ENCODE peak calls at places on chromosome 7, in five cellular contexts. One of them, this sample, is unnamed. For H3K4me1, the result is how much of the 10 kb centered on the place peaks cover.

GRCh38 chr7:7829667-7830066 is 111.3 kb upstream of the RPA3 start:
- DNase-seq in lower lobe of right lung: no peak
- DNase-seq in gastrocnemius medialis: no peak
- DNase-seq in left ventricle myocardium inferior: no peak
- DNase-seq in CD8-positive, alpha-beta T cell: no peak
- DNase-seq in this sample: no peak

GRCh38 chr7:80770675-80771081 is 132.2 kb downstream of the CD36 start:
- DNase-seq in lower lobe of right lung: no peak
- DNase-seq in gastrocnemius medialis: no peak
- DNase-seq in left ventricle myocardium inferior: no peak
- DNase-seq in CD8-positive, alpha-beta T cell: no peak
- DNase-seq in this sample: no peak

GRCh38 chr7:79593819-79594218 is 140.4 kb upstream of the MAGI2 start:
- DNase-seq in lower lobe of right lung: no peak
- DNase-seq in gastrocnemius medialis: no peak
- DNase-seq in left ventricle myocardium inferior: no peak
- DNase-seq in CD8-positive, alpha-beta T cell: no peak
- DNase-seq in this sample: no peak

GRCh38 chr7:44431091-44431608 is 59.3 kb downstream of the NUDCD3 start:
- DNase-seq in lower lobe of right lung: no peak
- DNase-seq in gastrocnemius medialis: no peak
- DNase-seq in left ventricle myocardium inferior: no peak
- DNase-seq in CD8-positive, alpha-beta T cell: no peak
- DNase-seq in this sample: peak

GRCh38 chr7:12269100-12269895 is 58.2 kb downstream of the TMEM106B start:
- DNase-seq in lower lobe of right lung: no peak
- DNase-seq in gastrocnemius medialis: no peak
- DNase-seq in left ventricle myocardium inferior: no peak
- DNase-seq in CD8-positive, alpha-beta T cell: no peak
- DNase-seq in this sample: no peak

GRCh38 chr7:2709553-2710165 is 21.7 kb downstream of the AMZ1 start:
- DNase-seq in lower lobe of right lung: peak
- DNase-seq in gastrocnemius medialis: no peak
- DNase-seq in left ventricle myocardium inferior: peak
- DNase-seq in CD8-positive, alpha-beta T cell: peak
- DNase-seq in this sample: peak

GRCh38 chr7:30936650-30937245 is 25.1 kb downstream of the AQP1 start:
- DNase-seq in lower lobe of right lung: no peak
- DNase-seq in gastrocnemius medialis: no peak
- DNase-seq in left ventricle myocardium inferior: no peak
- DNase-seq in CD8-positive, alpha-beta T cell: no peak
- DNase-seq in this sample: no peak

GRCh38 chr7:99975782-99976521 is at the start of gene AZGP1:
- DNase-seq in lower lobe of right lung: no peak
- DNase-seq in gastrocnemius medialis: no peak
- DNase-seq in left ventricle myocardium inferior: peak
- DNase-seq in CD8-positive, alpha-beta T cell: no peak
- DNase-seq in this sample: peak

DNA sequence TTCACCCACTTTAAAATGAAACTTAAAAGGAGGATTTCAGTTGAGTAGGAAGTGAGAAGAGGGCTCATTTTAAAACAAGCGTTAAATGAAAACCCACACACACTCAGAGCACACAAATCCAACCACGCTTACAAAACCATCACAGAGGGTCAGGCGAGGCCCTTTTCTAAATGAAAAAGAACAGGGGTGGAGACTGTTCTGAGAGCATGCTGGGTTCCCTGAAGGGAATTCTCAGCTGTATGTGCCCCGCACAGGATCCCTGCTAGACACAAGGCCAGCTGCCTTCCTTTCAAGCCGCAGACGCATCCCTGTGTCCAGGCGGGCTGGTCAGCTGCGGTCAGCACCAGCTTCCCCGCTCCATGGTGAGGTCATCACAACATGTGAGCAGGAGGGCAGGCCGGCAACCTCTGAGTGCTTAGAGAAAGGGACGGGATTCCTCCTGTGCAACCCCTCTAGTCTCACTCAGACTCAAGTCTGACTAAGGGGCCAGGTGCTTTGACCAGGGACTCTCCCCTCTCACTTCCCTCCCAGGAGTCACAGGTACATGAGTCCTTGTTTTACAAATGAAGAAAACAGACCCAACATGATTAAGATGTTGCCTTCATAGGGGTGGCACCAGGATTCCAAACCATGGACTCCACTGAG is 111.9 kb downstream of the EGFR start:
- DNase-seq in lower lobe of right lung: no peak
- DNase-seq in gastrocnemius medialis: peak
- DNase-seq in left ventricle myocardium inferior: peak
- DNase-seq in CD8-positive, alpha-beta T cell: no peak
- DNase-seq in this sample: peak
- H3K4me1 ChIP-seq in lower lobe of right lung: half or more
- H3K4me1 ChIP-seq in gastrocnemius medialis: half or more
- H3K4me1 ChIP-seq in left ventricle myocardium inferior: half or more
- H3K4me1 ChIP-seq in CD8-positive, alpha-beta T cell: under half
- H3K4me1 ChIP-seq in this sample: under half

DNA sequence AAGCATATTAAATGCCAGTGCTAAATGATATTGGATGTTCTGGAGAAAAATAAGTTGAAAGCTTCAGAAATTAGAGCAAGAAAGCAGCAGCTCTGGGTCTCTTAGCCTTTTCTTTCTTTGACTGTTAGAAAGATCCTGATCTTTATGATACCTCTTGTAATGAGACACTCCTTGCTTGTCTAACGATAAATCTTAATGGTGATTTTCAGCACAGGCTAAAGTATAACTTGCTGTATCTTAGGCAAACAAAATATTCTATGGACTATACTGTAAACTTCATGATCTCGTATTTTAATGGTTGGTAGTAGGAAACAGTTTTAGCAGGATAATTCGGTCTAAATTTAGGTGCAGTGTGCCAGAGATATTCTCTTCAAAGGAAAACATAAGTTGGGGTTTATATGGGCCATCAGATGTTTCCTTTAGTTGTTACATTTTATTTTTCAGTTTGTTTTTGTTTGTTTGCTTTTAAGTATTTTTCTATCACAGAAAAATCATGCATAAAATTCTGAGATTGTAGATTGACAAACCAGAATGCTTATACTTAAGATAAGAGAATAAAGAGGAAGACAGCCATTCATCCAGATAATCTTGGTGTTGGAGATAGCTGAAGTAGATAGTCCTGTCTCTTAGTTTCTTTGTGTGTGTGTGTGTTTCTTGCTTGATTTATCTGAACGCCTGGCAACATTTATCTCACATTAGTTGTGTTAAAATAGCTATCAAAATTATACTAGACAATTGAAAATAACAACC is 4.7 kb downstream of the CASD1 start:
- DNase-seq in lower lobe of right lung: no peak
- DNase-seq in gastrocnemius medialis: no peak
- DNase-seq in left ventricle myocardium inferior: no peak
- DNase-seq in CD8-positive, alpha-beta T cell: no peak
- DNase-seq in this sample: no peak
- H3K4me3 ChIP-seq in lower lobe of right lung: no peak
- H3K4me3 ChIP-seq in gastrocnemius medialis: no peak
- H3K4me3 ChIP-seq in left ventricle myocardium inferior: no peak
- H3K4me3 ChIP-seq in CD8-positive, alpha-beta T cell: no peak
- H3K4me3 ChIP-seq in this sample: no peak

GRCh38 chr7:36191292-36191920 is 38.4 kb downstream of the EEPD1 start:
- DNase-seq in lower lobe of right lung: no peak
- DNase-seq in gastrocnemius medialis: no peak
- DNase-seq in left ventricle myocardium inferior: no peak
- DNase-seq in CD8-positive, alpha-beta T cell: no peak
- DNase-seq in this sample: no peak
- H3K4me1 ChIP-seq in lower lobe of right lung: under half
- H3K4me1 ChIP-seq in gastrocnemius medialis: half or more
- H3K4me1 ChIP-seq in left ventricle myocardium inferior: half or more
- H3K4me1 ChIP-seq in CD8-positive, alpha-beta T cell: under half
- H3K4me1 ChIP-seq in this sample: under half

GRCh38 chr7:117322741-117323584 is at the start of gene WNT2:
- DNase-seq in lower lobe of right lung: no peak
- DNase-seq in gastrocnemius medialis: no peak
- DNase-seq in left ventricle myocardium inferior: no peak
- DNase-seq in CD8-positive, alpha-beta T cell: no peak
- DNase-seq in this sample: no peak

GRCh38 chr7:117324940-117325339 is 2.1 kb upstream of the WNT2 start:
- DNase-seq in lower lobe of right lung: no peak
- DNase-seq in gastrocnemius medialis: no peak
- DNase-seq in left ventricle myocardium inferior: no peak
- DNase-seq in CD8-positive, alpha-beta T cell: no peak
- DNase-seq in this sample: no peak

GRCh38 chr7:117323877-117324699 is 1.2 kb upstream of the WNT2 start:
- DNase-seq in lower lobe of right lung: peak
- DNase-seq in gastrocnemius medialis: no peak
- DNase-seq in left ventricle myocardium inferior: peak
- DNase-seq in CD8-positive, alpha-beta T cell: no peak
- DNase-seq in this sample: no peak

GRCh38 chr7:117325836-117326235 is 3.0 kb upstream of the WNT2 start:
- DNase-seq in lower lobe of right lung: no peak
- DNase-seq in gastrocnemius medialis: no peak
- DNase-seq in left ventricle myocardium inferior: no peak
- DNase-seq in CD8-positive, alpha-beta T cell: no peak
- DNase-seq in this sample: no peak

DNA sequence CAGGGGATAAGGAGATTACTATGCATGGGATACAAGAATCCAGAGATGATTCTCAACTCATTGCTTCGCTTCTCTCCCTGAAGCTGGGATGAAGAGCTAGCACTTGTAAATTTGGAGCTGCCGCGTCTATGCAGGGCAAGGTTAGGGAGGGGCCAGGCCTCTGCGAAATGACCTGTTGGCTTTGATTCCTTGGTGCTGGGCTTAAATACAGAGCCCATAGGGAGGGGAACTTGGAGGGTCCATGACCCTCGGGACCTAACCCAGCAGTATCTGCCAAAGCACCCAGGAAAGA is 673 bp upstream of the WNT2 start:
- DNase-seq in lower lobe of right lung: no peak
- DNase-seq in gastrocnemius medialis: no peak
- DNase-seq in left ventricle myocardium inferior: no peak
- DNase-seq in CD8-positive, alpha-beta T cell: no peak
- DNase-seq in this sample: no peak
- H3K4me3 ChIP-seq in lower lobe of right lung: peak
- H3K4me3 ChIP-seq in gastrocnemius medialis: peak
- H3K4me3 ChIP-seq in left ventricle myocardium inferior: peak
- H3K4me3 ChIP-seq in CD8-positive, alpha-beta T cell: no peak
- H3K4me3 ChIP-seq in this sample: peak

DNA sequence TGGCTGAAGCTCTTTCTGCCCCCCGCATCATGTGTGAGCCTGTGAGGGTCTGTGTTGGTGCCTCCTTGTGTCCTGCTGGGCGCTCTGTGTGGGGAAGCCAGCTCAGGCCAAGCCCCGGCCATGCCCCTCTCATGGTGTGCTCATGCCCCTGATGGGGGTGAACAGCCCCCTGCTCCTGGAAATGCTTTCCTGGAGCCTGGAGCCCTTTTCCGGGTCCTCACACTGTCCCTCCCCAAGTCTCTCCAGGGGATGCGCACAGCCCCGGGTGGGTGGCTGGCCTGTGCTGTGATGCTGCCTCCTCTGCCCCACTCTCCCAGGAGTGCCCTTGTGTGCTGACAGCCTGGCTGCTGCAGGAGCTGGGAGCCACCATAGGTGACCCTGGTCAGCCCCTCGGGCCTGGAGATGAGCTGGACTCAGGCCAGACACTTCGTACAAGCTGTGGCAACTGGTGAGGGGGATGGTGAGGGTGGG is 20.8 kb upstream of the ZNF862 start:
- DNase-seq in lower lobe of right lung: peak
- DNase-seq in gastrocnemius medialis: no peak
- DNase-seq in left ventricle myocardium inferior: no peak
- DNase-seq in CD8-positive, alpha-beta T cell: no peak
- DNase-seq in this sample: no peak
- H3K4me1 ChIP-seq in lower lobe of right lung: under half
- H3K4me1 ChIP-seq in gastrocnemius medialis: under half
- H3K4me1 ChIP-seq in left ventricle myocardium inferior: under half
- H3K4me1 ChIP-seq in CD8-positive, alpha-beta T cell: under half
- H3K4me1 ChIP-seq in this sample: under half

DNA sequence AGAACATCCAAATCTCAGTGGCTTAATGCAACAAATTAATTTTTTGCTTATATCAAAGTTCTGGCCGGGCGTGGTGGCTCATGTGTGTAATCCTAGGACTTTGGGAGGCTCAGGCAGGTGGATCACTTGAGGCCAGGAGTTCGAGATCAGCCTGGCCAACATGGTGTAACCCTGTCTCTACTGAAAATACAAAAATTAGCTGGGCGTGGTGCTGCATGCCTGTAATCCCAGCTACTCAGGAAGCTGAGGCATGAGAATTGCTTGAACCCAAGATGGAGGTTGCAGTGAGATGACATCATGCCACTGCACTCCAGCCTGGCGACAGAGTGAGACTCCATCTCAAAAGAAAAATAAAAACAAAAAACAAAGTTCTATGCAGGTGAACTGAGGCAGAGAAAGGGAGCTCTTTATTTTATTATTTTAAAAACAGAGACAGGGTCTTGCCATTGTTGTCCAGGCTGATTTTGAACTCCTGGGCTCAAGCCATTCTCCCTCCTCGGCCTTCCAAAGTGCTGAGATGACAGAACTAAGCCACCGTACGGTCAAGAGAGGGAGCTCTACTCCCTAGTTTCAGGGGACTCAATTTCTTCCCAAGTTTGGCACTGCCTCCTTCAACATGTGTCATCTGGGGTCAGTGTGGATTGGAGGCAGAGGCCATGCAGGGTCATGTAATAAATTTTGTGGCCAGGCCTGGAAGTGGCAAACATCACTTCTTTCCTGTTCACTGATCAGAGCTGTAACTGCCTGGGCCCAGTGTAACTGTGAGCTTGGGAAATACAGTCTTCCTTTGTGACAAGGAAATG is 2.4 kb downstream of the ADCK2 start:
- DNase-seq in lower lobe of right lung: no peak
- DNase-seq in gastrocnemius medialis: no peak
- DNase-seq in left ventricle myocardium inferior: no peak
- DNase-seq in CD8-positive, alpha-beta T cell: no peak
- DNase-seq in this sample: no peak
- H3K4me3 ChIP-seq in lower lobe of right lung: no peak
- H3K4me3 ChIP-seq in gastrocnemius medialis: no peak
- H3K4me3 ChIP-seq in left ventricle myocardium inferior: no peak
- H3K4me3 ChIP-seq in CD8-positive, alpha-beta T cell: no peak
- H3K4me3 ChIP-seq in this sample: no peak

GRCh38 chr7:55570939-55571338 is 1.4 kb downstream of the VOPP1 start:
- DNase-seq in lower lobe of right lung: no peak
- DNase-seq in gastrocnemius medialis: no peak
- DNase-seq in left ventricle myocardium inferior: no peak
- DNase-seq in CD8-positive, alpha-beta T cell: no peak
- DNase-seq in this sample: no peak

GRCh38 chr7:55568613-55569268 is 3.6 kb downstream of the VOPP1 start:
- DNase-seq in lower lobe of right lung: no peak
- DNase-seq in gastrocnemius medialis: no peak
- DNase-seq in left ventricle myocardium inferior: no peak
- DNase-seq in CD8-positive, alpha-beta T cell: no peak
- DNase-seq in this sample: no peak

GRCh38 chr7:55569269-55569663 is 3.0 kb downstream of the VOPP1 start:
- DNase-seq in lower lobe of right lung: no peak
- DNase-seq in gastrocnemius medialis: no peak
- DNase-seq in left ventricle myocardium inferior: no peak
- DNase-seq in CD8-positive, alpha-beta T cell: no peak
- DNase-seq in this sample: no peak

GRCh38 chr7:55570218-55570873 is 2.0 kb downstream of the VOPP1 start:
- DNase-seq in lower lobe of right lung: no peak
- DNase-seq in gastrocnemius medialis: no peak
- DNase-seq in left ventricle myocardium inferior: no peak
- DNase-seq in CD8-positive, alpha-beta T cell: peak
- DNase-seq in this sample: no peak

DNA sequence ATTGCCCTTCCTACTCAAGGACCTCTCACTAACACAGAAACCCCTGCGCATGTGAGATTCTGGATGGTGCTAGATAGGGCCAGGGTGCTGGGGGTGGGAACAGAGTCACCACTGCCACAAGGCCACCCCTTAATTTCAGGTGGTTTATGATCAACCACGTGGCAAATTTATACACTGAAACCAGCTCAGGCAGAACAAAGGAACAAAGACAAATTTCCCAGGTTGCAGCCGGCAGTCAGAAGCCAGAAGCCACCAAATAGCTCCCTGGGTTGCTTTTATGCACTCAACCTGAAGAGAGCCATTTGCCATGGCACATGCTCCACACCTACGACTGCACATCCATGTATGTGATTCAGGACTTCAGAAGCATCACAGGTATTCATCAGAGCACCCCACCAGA is 2.5 kb downstream of the VOPP1 start:
- DNase-seq in lower lobe of right lung: no peak
- DNase-seq in gastrocnemius medialis: no peak
- DNase-seq in left ventricle myocardium inferior: no peak
- DNase-seq in CD8-positive, alpha-beta T cell: no peak
- DNase-seq in this sample: no peak
- H3K4me1 ChIP-seq in lower lobe of right lung: half or more
- H3K4me1 ChIP-seq in gastrocnemius medialis: half or more
- H3K4me1 ChIP-seq in left ventricle myocardium inferior: half or more
- H3K4me1 ChIP-seq in CD8-positive, alpha-beta T cell: half or more
- H3K4me1 ChIP-seq in this sample: under half